ENCODE peak calls at places on chromosomes 3 and 15, in six cellular contexts. Z is stomach, T is hepatocyte, U is right atrium auricular region, F is Panc1, G is SJSA1. X is an unnamed sample. For H3K36me3 and H3K4me1, the result is how much of the 10 kb centered on the place peaks cover.

GRCh38 chr3:127694467-127695215 is 21.9 kb downstream of the ABTB1 start:
- DNase-seq in Z (peak), T (no peak), U (no peak), F (no peak), G (no peak), X (peak)

GRCh38 chr3:33525232-33525631 is 85.0 kb upstream of the UBP1 start:
- DNase-seq in Z (no peak), T (no peak), U (no peak), F (no peak), G (no peak), X (no peak)

GRCh38 chr15:82986442-82986780 is 401 bp downstream of the RAMAC start:
- DNase-seq in Z (no peak), T (no peak), U (no peak), F (no peak), G (no peak), X (no peak)

GRCh38 chr15:51117270-51117669 is 22.6 kb upstream of the TNFAIP8L3 start:
- DNase-seq in Z (no peak), T (no peak), U (no peak), F (no peak), G (no peak), X (no peak)

GRCh38 chr3:136893848-136894443 is 31.9 kb downstream of the NCK1 start:
- DNase-seq in Z (no peak), T (peak), U (no peak), F (peak), G (peak), X (no peak)

GRCh38 chr15:46589088-46589487 is 954.3 kb downstream of the SQOR start:
- DNase-seq in Z (no peak), T (no peak), U (no peak), F (no peak), G (no peak), X (peak)

GRCh38 chr15:97446138-97446537 is 514.4 kb upstream of the ARRDC4 start:
- DNase-seq in Z (no peak), T (peak), U (no peak), F (no peak), G (no peak), X (peak)

GRCh38 chr3:162710332-162711112 is 1213.9 kb downstream of the OTOL1 start:
- DNase-seq in Z (no peak), T (no peak), U (no peak), F (no peak), G (no peak), X (no peak)

GRCh38 chr3:60307800-60308199 is 943.5 kb downstream of the FHIT start:
- DNase-seq in Z (no peak), T (no peak), U (no peak), F (no peak), G (no peak), X (no peak)

GRCh38 chr3:27090265-27091041 is 278.7 kb downstream of the NEK10 start:
- DNase-seq in Z (no peak), T (no peak), U (no peak), F (no peak), G (no peak), X (no peak)

GRCh38 chr3:183339461-183340086 is 86.5 kb downstream of the B3GNT5 start:
- DNase-seq in Z (no peak), T (no peak), U (no peak), F (no peak), G (no peak), X (no peak)

GRCh38 chr3:53799338-53799865 is 46.8 kb downstream of the CHDH start:
- DNase-seq in Z (no peak), T (no peak), U (no peak), F (no peak), G (no peak), X (no peak)

GRCh38 chr15:76336254-76337046 is at the start of gene ISL2:
- DNase-seq in Z (peak), T (peak), U (no peak), F (no peak), G (peak), X (peak)

GRCh38 chr15:100353469-100353868 is 11.7 kb upstream of the ADAMTS17 start:
- DNase-seq in Z (no peak), T (no peak), U (no peak), F (no peak), G (no peak), X (no peak)

GRCh38 chr3:158731938-158732855 is at the start of gene RARRES1:
- DNase-seq in Z (peak), T (peak), U (no peak), F (no peak), G (peak), X (no peak)

GRCh38 chr3:13896473-13897154 is 16.7 kb upstream of the WNT7A start:
- DNase-seq in Z (peak), T (peak), U (no peak), F (no peak), G (no peak), X (peak)

GRCh38 chr3:60269829-60270266 is 981.4 kb downstream of the FHIT start:
- DNase-seq in Z (no peak), T (no peak), U (no peak), F (no peak), G (no peak), X (no peak)

GRCh38 chr15:82554351-82554750 is 14.1 kb upstream of the RPS17 start:
- DNase-seq in Z (no peak), T (no peak), U (no peak), F (no peak), G (no peak), X (no peak)

GRCh38 chr3:44125241-44125640 is 116.4 kb upstream of the TOPAZ1 start:
- DNase-seq in Z (no peak), T (no peak), U (no peak), F (no peak), G (no peak), X (no peak)

GRCh38 chr3:48431224-48432029 is 1.5 kb upstream of the PLXNB1 start:
- DNase-seq in Z (no peak), T (no peak), U (no peak), F (no peak), G (no peak), X (no peak)

GRCh38 chr15:101017935-101018849 is 99.0 kb downstream of the LRRK1 start:
- DNase-seq in Z (no peak), T (no peak), U (peak), F (no peak), G (peak), X (no peak)

GRCh38 chr15:80604583-80605506 is 90.3 kb upstream of the ABHD17C start:
- DNase-seq in Z (no peak), T (no peak), U (peak), F (no peak), G (no peak), X (no peak)

GRCh38 chr3:43869491-43869890 is 178.8 kb downstream of the ABHD5 start:
- DNase-seq in Z (no peak), T (no peak), U (no peak), F (no peak), G (no peak), X (no peak)

GRCh38 chr3:10602769-10603768 is 97.7 kb upstream of the ATP2B2 start:
- DNase-seq in Z (no peak), T (no peak), U (no peak), F (no peak), G (no peak), X (no peak)

GRCh38 chr3:50627407-50628051 is 10.6 kb downstream of the MAPKAPK3 start:
- DNase-seq in Z (peak), T (no peak), U (peak), F (no peak), G (peak), X (peak)

GRCh38 chr15:52746162-52746721 is 43.9 kb downstream of the ONECUT1 start:
- DNase-seq in Z (no peak), T (peak), U (no peak), F (no peak), G (no peak), X (no peak)

GRCh38 chr3:66572938-66573710 is 72.3 kb upstream of the LRIG1 start:
- DNase-seq in Z (no peak), T (peak), U (no peak), F (no peak), G (no peak), X (peak)

GRCh38 chr3:9036327-9037112 is 73.2 kb upstream of the RAD18 start:
- DNase-seq in Z (peak), T (peak), U (peak), F (no peak), G (no peak), X (peak)

GRCh38 chr3:114878119-114878839 is 268.8 kb downstream of the ZBTB20 start:
- DNase-seq in Z (no peak), T (no peak), U (no peak), F (no peak), G (no peak), X (no peak)

GRCh38 chr3:190352866-190353457 is 30.7 kb upstream of the CLDN1 start:
- DNase-seq in Z (no peak), T (no peak), U (no peak), F (no peak), G (no peak), X (no peak)

GRCh38 chr3:59327324-59327939 is 277.6 kb upstream of the CFAP20DC start:
- DNase-seq in Z (no peak), T (no peak), U (no peak), F (no peak), G (peak), X (no peak)

GRCh38 chr3:14296352-14296751 is 106.1 kb upstream of the SLC6A6 start:
- DNase-seq in Z (no peak), T (peak), U (no peak), F (no peak), G (no peak), X (no peak)

GRCh38 chr15:60373745-60374144 is 24.0 kb downstream of the ANXA2 start:
- DNase-seq in Z (no peak), T (no peak), U (no peak), F (no peak), G (peak), X (peak)

GRCh38 chr3:127738192-127738840 is 65.6 kb downstream of the ABTB1 start:
- DNase-seq in Z (peak), T (peak), U (no peak), F (no peak), G (peak), X (no peak)

GRCh38 chr3:107521466-107522059 is 1.2 kb upstream of the BBX start:
- DNase-seq in Z (no peak), T (no peak), U (no peak), F (no peak), G (no peak), X (no peak)

GRCh38 chr3:117101697-117102096 is 392.1 kb downstream of the TUSC7 start:
- DNase-seq in Z (no peak), T (no peak), U (no peak), F (no peak), G (no peak), X (no peak)

GRCh38 chr15:36925671-36926421 is 174.5 kb downstream of the MEIS2 start:
- DNase-seq in Z (no peak), T (no peak), U (no peak), F (no peak), G (no peak), X (no peak)

GRCh38 chr15:59176653-59177444 is 29.8 kb upstream of the LDHAL6B start:
- DNase-seq in Z (no peak), T (no peak), U (no peak), F (no peak), G (no peak), X (no peak)
- H3K36me3 ChIP-seq in Z (half or more), T (under half), U (under half), F (under half), G (half or more), X (under half)

GRCh38 chr15:38205502-38206235 is 47.0 kb upstream of the SPRED1 start:
- DNase-seq in Z (no peak), T (no peak), U (no peak), F (no peak), G (no peak), X (no peak)
- H3K4me1 ChIP-seq in Z (under half), T (under half), U (under half), F (under half), G (under half), X (under half)

GRCh38 chr15:72199721-72200212 is 2.2 kb upstream of the GRAMD2A start:
- DNase-seq in Z (peak), T (peak), U (peak), F (peak), G (peak), X (peak)

GRCh38 chr15:72197045-72197459 is 535 bp downstream of the GRAMD2A start:
- DNase-seq in Z (no peak), T (no peak), U (no peak), F (no peak), G (no peak), X (no peak)

GRCh38 chr15:72200395-72201237 is 3.0 kb upstream of the GRAMD2A start:
- DNase-seq in Z (no peak), T (no peak), U (no peak), F (no peak), G (no peak), X (no peak)

GRCh38 chr15:72197460-72198409 is at the start of gene GRAMD2A:
- DNase-seq in Z (peak), T (peak), U (no peak), F (no peak), G (no peak), X (peak)

GRCh38 chr15:72198410-72199270 is 1.1 kb upstream of the GRAMD2A start:
- DNase-seq in Z (no peak), T (no peak), U (no peak), F (no peak), G (no peak), X (no peak)
- H3K36me3 ChIP-seq in Z (half or more), T (under half), U (under half), F (under half), G (half or more), X (half or more)

GRCh38 chr3:124078978-124079911 is 87.3 kb upstream of the ROPN1 start:
- DNase-seq in Z (no peak), T (peak), U (no peak), F (peak), G (no peak), X (peak)

GRCh38 chr3:124079912-124080276 is 88.0 kb upstream of the ROPN1 start:
- DNase-seq in Z (no peak), T (no peak), U (no peak), F (no peak), G (no peak), X (no peak)

GRCh38 chr3:124082343-124082742 is 90.4 kb upstream of the ROPN1 start:
- DNase-seq in Z (no peak), T (no peak), U (no peak), F (no peak), G (no peak), X (no peak)

GRCh38 chr3:124084398-124084881 is 92.5 kb upstream of the ROPN1 start:
- DNase-seq in Z (no peak), T (peak), U (no peak), F (no peak), G (no peak), X (no peak)

GRCh38 chr3:124083990-124084389 is 92.1 kb upstream of the ROPN1 start:
- DNase-seq in Z (no peak), T (no peak), U (no peak), F (no peak), G (no peak), X (peak)
- H3K4me1 ChIP-seq in Z (under half), T (under half), U (under half), F (under half), G (half or more), X (under half)

DNA sequence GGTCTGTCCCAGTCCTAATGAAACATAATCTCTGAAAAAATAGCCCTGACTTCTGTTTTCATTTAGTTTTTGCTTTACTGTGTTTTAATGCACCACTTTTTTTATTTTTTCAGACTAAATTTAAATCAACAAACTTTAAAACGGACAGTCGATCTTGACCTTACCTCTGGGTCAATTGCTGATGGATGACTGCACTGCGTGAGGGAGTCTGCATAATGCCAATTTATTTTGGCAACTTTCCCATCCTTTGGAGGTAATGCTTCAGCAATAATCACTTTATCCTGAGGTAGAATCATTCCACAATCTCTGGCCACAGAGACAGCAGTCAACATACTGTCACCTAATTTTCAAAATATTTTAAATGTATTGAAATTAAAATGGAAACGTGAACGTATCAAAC is 32.5 kb upstream of the GP5 start:
- DNase-seq in Z (no peak), T (no peak), U (no peak), F (no peak), G (no peak), X (no peak)
- H3K36me3 ChIP-seq in Z (half or more), T (under half), U (half or more), F (half or more), G (half or more), X (half or more)

GRCh38 chr15:85704021-85704420 is 90.7 kb downstream of the KLHL25 start:
- DNase-seq in Z (no peak), T (no peak), U (no peak), F (no peak), G (no peak), X (no peak)
- H3K4me1 ChIP-seq in Z (half or more), T (half or more), U (half or more), F (under half), G (under half), X (under half)

DNA sequence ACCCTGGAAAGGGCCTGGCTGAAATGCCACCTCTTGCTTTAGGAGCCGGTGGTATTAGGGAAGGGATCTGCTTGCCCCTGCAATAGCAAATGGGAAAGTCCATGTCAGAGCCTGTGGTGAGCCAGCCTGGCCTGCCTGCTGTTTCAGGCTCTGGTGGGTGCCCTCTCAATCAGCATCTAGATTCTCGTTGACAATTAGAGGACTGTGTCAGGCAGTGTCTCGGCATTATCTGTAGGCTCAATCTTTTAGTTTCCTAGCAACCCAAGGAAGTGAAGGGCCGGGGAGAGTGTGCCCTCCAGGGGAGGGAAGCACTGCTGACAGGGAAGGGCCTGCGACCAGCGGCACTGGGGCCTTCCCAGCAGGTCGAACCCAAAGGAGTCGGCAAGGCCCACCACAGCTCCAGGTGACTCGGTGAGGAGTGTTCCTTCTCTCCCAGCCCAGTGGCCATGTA is 42.1 kb downstream of the TLE3 start:
- DNase-seq in Z (no peak), T (no peak), U (no peak), F (no peak), G (no peak), X (no peak)
- H3K36me3 ChIP-seq in Z (half or more), T (under half), U (half or more), F (under half), G (half or more), X (half or more)